ENCODE peak calls at places on chromosome 19, in ten cellular contexts. N is body of pancreas, D is psoas muscle, E is esophagus squamous epithelium, Z is astrocyte, B is mammary epithelial cell, X is right lobe of liver, M is uterus, F is lung, U is right atrium auricular region. J is an unnamed sample.

GRCh38 chr19:35006342-35006998 is 6.3 kb downstream of the GRAMD1A start:
- DNase-seq in F (peak), B (no peak), E (no peak), U (no peak), Z (peak), X (no peak), D (no peak), N (peak), M (no peak), J (peak)

GRCh38 chr19:42323852-42324654 is 1.4 kb upstream of the MEGF8 start:
- DNase-seq in N (peak), X (no peak), E (no peak), Z (no peak), M (no peak), U (no peak), D (no peak), F (no peak), B (no peak), J (peak)

GRCh38 chr19:48398329-48399235 is 5.1 kb downstream of the GRIN2D start:
- DNase-seq in U (peak), Z (peak), F (peak), E (no peak), N (peak), B (peak), D (peak), X (no peak), M (no peak), J (peak)

GRCh38 chr19:35545855-35546381 is 492 bp downstream of the TMEM147 start:
- DNase-seq in D (peak), B (peak), M (no peak), F (peak), E (no peak), U (no peak), X (peak), Z (no peak), N (peak), J (peak)

GRCh38 chr19:31110331-31110730 is 238.9 kb downstream of the TSHZ3 start:
- DNase-seq in Z (peak), F (no peak), B (peak), D (no peak), X (no peak), U (no peak), N (no peak), M (peak), E (no peak), J (no peak)

GRCh38 chr19:18895038-18895827 is 725 bp downstream of the CERS1 start:
- DNase-seq in Z (no peak), D (peak), B (peak), E (no peak), F (no peak), N (peak), U (no peak), X (no peak), M (peak), J (peak)

GRCh38 chr19:48391100-48392005 is at the start of gene KDELR1:
- DNase-seq in X (peak), N (peak), F (peak), E (no peak), D (peak), U (peak), Z (peak), M (peak), B (peak), J (peak)

GRCh38 chr19:32458500-32459123 is 53.0 kb downstream of the DPY19L3 start:
- DNase-seq in B (no peak), U (no peak), N (no peak), D (no peak), X (no peak), M (no peak), F (no peak), Z (no peak), E (no peak), J (no peak)

GRCh38 chr19:39200066-39200817 is 3.5 kb downstream of the NCCRP1 start:
- DNase-seq in N (peak), U (no peak), E (no peak), Z (no peak), F (no peak), X (no peak), M (no peak), D (no peak), B (no peak), J (no peak)

GRCh38 chr19:33347300-33347699 is 26.2 kb upstream of the CEBPG start:
- DNase-seq in N (no peak), U (no peak), D (no peak), F (no peak), Z (no peak), E (no peak), B (no peak), X (no peak), M (no peak), J (no peak)

GRCh38 chr19:15443838-15444237 is 5.9 kb downstream of the WIZ start:
- DNase-seq in F (no peak), D (peak), B (no peak), E (no peak), U (no peak), M (no peak), N (no peak), Z (no peak), X (peak), J (no peak)

GRCh38 chr19:37999309-38000213 is 92.6 kb downstream of the SIPA1L3 start:
- DNase-seq in F (no peak), M (peak), Z (peak), E (no peak), U (peak), X (no peak), N (no peak), D (peak), B (no peak), J (no peak)

GRCh38 chr19:11451942-11452813 is 16.7 kb downstream of the PRKCSH start:
- DNase-seq in X (no peak), Z (no peak), B (no peak), E (no peak), N (no peak), F (no peak), U (no peak), M (no peak), D (no peak), J (no peak)

GRCh38 chr19:16222806-16223205 is 25.1 kb downstream of the AP1M1 start:
- DNase-seq in D (no peak), U (no peak), X (no peak), N (no peak), M (no peak), E (no peak), B (no peak), F (no peak), Z (no peak), J (no peak)

GRCh38 chr19:42199440-42200115 is 17.9 kb downstream of the DEDD2 start:
- DNase-seq in X (peak), U (no peak), E (no peak), N (no peak), M (no peak), F (peak), B (peak), Z (no peak), D (peak), J (peak)

GRCh38 chr19:44872661-44873060 is 18.4 kb upstream of the TOMM40 start:
- DNase-seq in Z (no peak), E (no peak), D (no peak), M (no peak), F (no peak), X (no peak), U (no peak), B (no peak), N (no peak), J (no peak)

GRCh38 chr19:44807652-44808462 is 1.0 kb upstream of the BCAM start:
- DNase-seq in N (peak), B (peak), F (peak), X (peak), U (no peak), D (no peak), Z (peak), M (peak), E (no peak), J (peak)

GRCh38 chr19:33134571-33135041 is 2.7 kb downstream of the WDR88 start:
- DNase-seq in B (no peak), N (no peak), F (no peak), U (no peak), Z (no peak), M (no peak), E (no peak), D (no peak), X (no peak), J (no peak)

GRCh38 chr19:52140077-52140710 is 456 bp upstream of the ZNF616 start:
- DNase-seq in F (no peak), E (no peak), B (no peak), U (no peak), N (peak), Z (no peak), D (no peak), M (peak), X (no peak), J (no peak)

GRCh38 chr19:4389511-4390016 is 10.8 kb downstream of the SH3GL1 start:
- DNase-seq in E (no peak), U (no peak), B (no peak), N (no peak), D (peak), Z (no peak), M (no peak), X (no peak), F (no peak), J (no peak)

GRCh38 chr19:4385291-4386037 is 14.9 kb downstream of the SH3GL1 start:
- DNase-seq in U (no peak), X (no peak), Z (no peak), N (no peak), D (peak), M (no peak), B (no peak), E (no peak), F (no peak), J (no peak)

GRCh38 chr19:4388171-4389063 is 11.9 kb downstream of the SH3GL1 start:
- DNase-seq in U (no peak), M (no peak), F (no peak), B (peak), D (peak), E (no peak), Z (no peak), X (peak), N (peak), J (no peak)

GRCh38 chr19:4389064-4389375 is 11.3 kb downstream of the SH3GL1 start:
- DNase-seq in B (no peak), X (no peak), N (no peak), D (no peak), E (no peak), Z (no peak), F (no peak), U (no peak), M (no peak), J (no peak)

DNA sequence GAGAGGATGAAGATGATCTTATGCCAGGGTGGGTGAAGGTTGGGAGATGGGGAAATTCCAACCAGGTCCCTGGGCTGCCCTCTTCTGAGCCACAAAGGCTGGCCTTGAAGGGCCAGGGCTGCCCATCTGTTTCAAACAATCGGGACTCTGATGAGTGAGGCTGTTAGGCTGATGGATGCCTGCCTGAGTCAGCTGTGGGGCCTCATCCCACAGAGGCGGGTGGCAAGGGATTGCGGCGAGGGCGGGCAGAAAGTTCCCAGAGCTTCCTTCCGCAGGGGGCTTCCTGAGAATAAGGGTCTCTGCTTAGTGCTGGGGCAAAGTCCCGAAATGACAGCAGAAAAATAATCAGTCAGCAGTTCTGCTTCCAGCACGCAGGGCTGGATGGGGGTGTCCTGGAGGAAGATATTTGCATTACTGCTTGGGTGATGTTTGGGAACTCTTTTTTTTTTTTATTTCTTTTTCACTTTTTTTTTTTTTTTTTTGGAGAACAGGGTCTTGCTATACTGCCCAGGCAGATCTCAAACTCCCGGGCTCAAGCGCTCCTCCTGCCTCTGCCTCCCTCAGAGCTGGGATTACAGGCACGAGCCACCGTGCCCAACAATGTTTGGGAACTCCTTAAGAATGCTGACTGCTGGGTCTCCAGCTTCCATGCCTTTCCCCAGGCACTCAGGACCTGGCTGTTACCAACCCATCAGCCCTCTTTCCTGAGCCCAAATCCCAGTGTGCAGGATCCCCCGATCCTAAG is 14.1 kb downstream of the SH3GL1 start:
- DNase-seq in U (no peak), E (no peak), N (no peak), B (no peak), Z (no peak), X (no peak), F (no peak), D (peak), M (no peak), J (no peak)
- TF ChIP-seq CTCF in U (no peak), E (no peak), N (no peak), B (no peak), Z (peak), X (no peak), F (no peak), D (no peak), M (no peak), J (no peak)

GRCh38 chr19:21052902-21053301 is 29.1 kb upstream of the ZNF714 start:
- DNase-seq in E (no peak), D (no peak), M (no peak), N (no peak), B (no peak), X (no peak), Z (no peak), U (no peak), F (no peak), J (no peak)
- H3K27ac ChIP-seq in E (no peak), D (no peak), M (no peak), N (no peak), B (no peak), X (no peak), Z (no peak), U (no peak), F (no peak), J (no peak)

GRCh38 chr19:588093-588742 is 1.5 kb upstream of the HCN2 start:
- DNase-seq in F (no peak), N (peak), D (no peak), M (no peak), U (no peak), E (no peak), B (peak), X (no peak), Z (no peak), J (peak)
- TF ChIP-seq CTCF in F (peak), N (no peak), D (no peak), M (no peak), U (peak), E (no peak), B (peak), X (peak), Z (no peak), J (peak)

GRCh38 chr19:7337380-7338194 is 11.2 kb upstream of the ARHGEF18 start:
- DNase-seq in N (no peak), F (no peak), B (no peak), U (no peak), E (no peak), D (no peak), X (no peak), Z (no peak), M (no peak), J (peak)

GRCh38 chr19:7331446-7331845 is 17.3 kb upstream of the ARHGEF18 start:
- DNase-seq in B (no peak), N (no peak), D (no peak), U (no peak), M (no peak), Z (no peak), E (no peak), X (no peak), F (no peak), J (no peak)

GRCh38 chr19:7333198-7334118 is 15.3 kb upstream of the ARHGEF18 start:
- DNase-seq in F (no peak), U (no peak), Z (peak), X (no peak), E (no peak), M (peak), N (no peak), D (no peak), B (peak), J (no peak)

GRCh38 chr19:7340959-7341837 is 7.5 kb upstream of the ARHGEF18 start:
- DNase-seq in N (peak), X (peak), F (peak), Z (peak), E (no peak), M (peak), U (peak), B (peak), D (peak), J (peak)

GRCh38 chr19:7336321-7336973 is 12.3 kb upstream of the ARHGEF18 start:
- DNase-seq in X (no peak), E (no peak), B (no peak), D (no peak), F (no peak), Z (no peak), M (no peak), U (no peak), N (no peak), J (no peak)
- H3K27ac ChIP-seq in X (no peak), E (peak), B (no peak), D (no peak), F (no peak), Z (no peak), M (no peak), U (no peak), N (no peak), J (peak)